ENCODE peak calls at places on chromosomes 7 and 10, in five cellular contexts. E is mammary epithelial cell, Y is body of pancreas, R is uterus, W is epithelial cell of proximal tubule. K is an unnamed sample.
A peak's percentile ranks its signal among the peaks of the same experiment; 100 is the strongest.

GRCh38 chr7:102079140-102080002 is 207.3 kb upstream of the SH2B2 start:
- DNase-seq in E (no peak), R (no peak), Y (no peak), W (peak; percentile 48), K (no peak)

GRCh38 chr10:77974396-77975074 is 48.0 kb upstream of the DLG5 start:
- DNase-seq in W (no peak), E (peak; percentile 28), R (peak; percentile 44), Y (peak; percentile 30), K (peak; percentile 65)

GRCh38 chr10:98323221-98324164 is 55.5 kb upstream of the LOXL4 start:
- DNase-seq in R (peak; percentile 28), Y (peak; percentile 29), E (peak; percentile 69), W (peak; percentile 13), K (peak; percentile 90)

GRCh38 chr10:98170249-98171117 is 36.0 kb downstream of the R3HCC1L start:
- DNase-seq in W (peak; percentile 19), R (peak; percentile 25), Y (peak; percentile 46), E (peak; percentile 50), K (peak; percentile 53)

GRCh38 chr10:16612148-16612742 is 90.6 kb upstream of the C1QL3 start:
- DNase-seq in E (peak; percentile 22), W (no peak), Y (no peak), R (no peak), K (peak; percentile 64)

GRCh38 chr10:88687853-88688467 is 18.1 kb upstream of the LIPK start:
- DNase-seq in E (no peak), Y (no peak), R (no peak), W (no peak), K (peak; percentile 32)

GRCh38 chr10:104109908-104110662 is 11.9 kb upstream of the SFR1 start:
- DNase-seq in R (no peak), E (peak; percentile 94), Y (no peak), W (peak; percentile 92), K (peak; percentile 82)

GRCh38 chr7:68038621-68039314 is 1042.1 kb downstream of the TYW1 start:
- DNase-seq in W (peak; percentile 33), E (no peak), R (no peak), Y (no peak), K (peak; percentile 4)

GRCh38 chr10:8712653-8713052 is 658.2 kb downstream of the GATA3 start:
- DNase-seq in E (no peak), R (no peak), W (no peak), Y (no peak), K (no peak)

GRCh38 chr10:5411941-5412276 is 448 bp upstream of the NET1 start:
- DNase-seq in E (no peak), W (no peak), Y (no peak), R (no peak), K (peak; percentile 7)

GRCh38 chr10:126663328-126663727 is 7.2 kb downstream of the C10orf90 start:
- DNase-seq in E (no peak), R (peak; percentile 47), Y (no peak), W (no peak), K (peak; percentile 75)

GRCh38 chr7:12630615-12630884 is 56.9 kb upstream of the ARL4A start:
- DNase-seq in R (no peak), Y (no peak), E (no peak), W (no peak), K (no peak)

GRCh38 chr7:37494940-37495339 is 46.3 kb upstream of the ELMO1 start:
- DNase-seq in R (no peak), W (no peak), E (no peak), Y (no peak), K (no peak)

GRCh38 chr7:46317256-46317655 is 396.2 kb upstream of the IGFBP3 start:
- DNase-seq in E (no peak), R (no peak), W (no peak), Y (no peak), K (peak; percentile 5)

GRCh38 chr10:48770558-48771089 is 86.0 kb downstream of the WDFY4 start:
- DNase-seq in Y (no peak), R (no peak), E (no peak), W (no peak), K (no peak)

GRCh38 chr7:9498303-9498702 is 1064.9 kb downstream of the NXPH1 start:
- DNase-seq in E (no peak), Y (no peak), W (no peak), R (no peak), K (no peak)

GRCh38 chr10:43222296-43222695 is 44.6 kb downstream of the RASGEF1A start:
- DNase-seq in E (no peak), W (no peak), R (peak; percentile 1), Y (no peak), K (no peak)

GRCh38 chr7:84274029-84274638 is 79.5 kb upstream of the SEMA3A start:
- DNase-seq in R (no peak), E (no peak), W (no peak), Y (no peak), K (no peak)

GRCh38 chr7:81482600-81483186 is 287.2 kb downstream of the HGF start:
- DNase-seq in Y (no peak), R (no peak), W (no peak), E (no peak), K (peak; percentile 51)

GRCh38 chr7:11985376-11985775 is 153.4 kb upstream of the THSD7A start:
- DNase-seq in W (no peak), E (no peak), R (no peak), Y (no peak), K (no peak)

GRCh38 chr10:84164442-84164841 is 9.2 kb upstream of the GPR15LG start:
- DNase-seq in Y (no peak), R (no peak), E (no peak), W (no peak), K (no peak)

GRCh38 chr7:87151701-87152111 is 547 bp upstream of the DMTF1 start:
- DNase-seq in Y (no peak), W (peak; percentile 43), R (no peak), E (no peak), K (no peak)

GRCh38 chr7:23811540-23811939 is 101.5 kb downstream of the STK31 start:
- DNase-seq in Y (no peak), W (no peak), E (no peak), R (no peak), K (no peak)

GRCh38 chr7:43926193-43927043 is at the start of gene UBE2D4:
- DNase-seq in E (peak; percentile 83), R (peak; percentile 81), W (no peak), Y (peak; percentile 90), K (peak; percentile 71)

GRCh38 chr10:78381072-78381471 is 347.4 kb downstream of the RPS24 start:
- DNase-seq in Y (no peak), R (no peak), E (no peak), W (no peak), K (no peak)

GRCh38 chr7:121012919-121013318 is 24.4 kb downstream of the CPED1 start:
- DNase-seq in Y (no peak), W (no peak), E (no peak), R (no peak), K (no peak)

GRCh38 chr7:81624021-81624630 is 145.7 kb downstream of the HGF start:
- DNase-seq in Y (no peak), E (no peak), R (no peak), W (no peak), K (no peak)

GRCh38 chr7:95411666-95412065 is 15.5 kb upstream of the PON3 start:
- DNase-seq in Y (no peak), W (no peak), R (no peak), E (no peak), K (no peak)

GRCh38 chr7:133481676-133482075 is 228.8 kb downstream of the EXOC4 start:
- DNase-seq in E (peak; percentile 68), R (no peak), Y (no peak), W (no peak), K (peak; percentile 40)

GRCh38 chr10:29493697-29494096 is 141.1 kb downstream of the SVIL start:
- DNase-seq in Y (no peak), E (no peak), W (no peak), R (no peak), K (no peak)

GRCh38 chr7:45402480-45403218 is 171.5 kb upstream of the ADCY1 start:
- DNase-seq in R (no peak), Y (no peak), E (peak; percentile 78), W (peak; percentile 30), K (peak; percentile 83)

GRCh38 chr7:42502022-42502421 is 265.0 kb upstream of the GLI3 start:
- DNase-seq in W (no peak), R (no peak), E (peak; percentile 62), Y (no peak), K (peak; percentile 69)

DNA sequence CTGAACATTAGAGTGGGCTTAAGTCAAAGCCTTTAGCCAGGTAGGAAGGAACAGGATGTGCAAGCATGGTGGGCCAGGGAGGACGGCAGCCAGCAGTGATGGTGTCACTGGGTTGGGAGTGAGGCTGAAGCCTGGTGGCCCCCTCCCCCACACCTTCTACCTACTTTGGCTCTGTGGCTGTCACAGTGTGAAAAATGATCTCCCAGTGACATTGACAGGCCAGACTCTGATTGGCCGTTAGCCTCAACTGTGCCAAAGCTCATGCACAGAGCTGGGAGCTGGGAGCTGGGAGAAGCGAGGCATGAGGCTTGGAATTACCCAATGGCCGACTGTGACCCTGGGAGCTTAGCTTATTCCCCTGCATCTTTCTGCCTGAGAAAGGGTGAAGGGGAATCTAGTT is 149.0 kb upstream of the HABP2 start:
- DNase-seq in W (no peak), E (no peak), R (no peak), Y (no peak), K (no peak)
- H3K4me3 ChIP-seq in W (no peak overlapping the region), E (no peak overlapping the region), R (no peak overlapping the region), Y (no peak overlapping the region), K (no peak overlapping the region)

GRCh38 chr7:143288836-143289235 is 685 bp downstream of the CASP2 start:
- DNase-seq in E (peak; percentile 9), R (no peak), Y (no peak), W (no peak), K (peak; percentile 26)

GRCh38 chr7:143286522-143286890 is 1.6 kb upstream of the CASP2 start:
- DNase-seq in Y (no peak), W (no peak), E (no peak), R (no peak), K (no peak)

GRCh38 chr7:143287321-143287934 is 723 bp upstream of the CASP2 start:
- DNase-seq in R (no peak), E (no peak), Y (no peak), W (no peak), K (no peak)

GRCh38 chr7:143289421-143289820 is 1.3 kb downstream of the CASP2 start:
- DNase-seq in E (no peak), R (no peak), Y (no peak), W (no peak), K (peak; percentile 16)

GRCh38 chr7:143287935-143288826 is at the start of gene CASP2:
- DNase-seq in R (peak; percentile 97), W (no peak), E (peak; percentile 97), Y (peak; percentile 98), K (peak; percentile 98)
- TF ChIP-seq CTCF in R (peak; percentile 19), W (peak; percentile 36), E (no peak), Y (peak; percentile 42), K (peak; percentile 34)

DNA sequence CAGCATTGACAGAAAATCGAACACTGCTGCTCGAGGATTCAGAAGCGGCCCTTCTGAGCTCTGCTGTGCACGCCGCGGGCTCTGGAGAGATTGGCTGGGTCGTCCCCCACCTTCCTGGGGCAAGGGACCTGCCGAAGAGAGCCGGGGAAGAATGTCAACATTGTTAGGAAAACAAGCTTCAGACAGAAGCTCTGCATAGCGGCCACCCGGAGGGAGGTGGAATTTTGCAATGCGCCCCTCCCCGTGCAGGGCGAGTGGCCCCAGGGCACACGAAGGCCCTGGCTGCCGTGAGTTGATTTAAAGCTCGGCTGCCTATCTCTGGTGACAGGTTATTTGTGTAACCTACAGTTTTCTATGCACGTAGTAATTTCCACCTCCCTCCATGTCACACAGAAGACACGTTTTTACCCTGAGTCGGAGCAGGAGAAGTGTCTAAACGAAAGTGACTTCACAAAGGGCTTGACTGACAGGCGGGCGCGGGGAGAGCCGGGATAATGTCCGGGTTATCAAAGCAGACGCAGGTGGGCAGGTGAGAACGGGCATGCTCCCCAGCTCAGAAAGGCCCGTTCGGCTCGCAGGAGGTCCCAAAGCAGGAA is 84.7 kb downstream of the PDGFA start:
- DNase-seq in W (no peak), R (no peak), Y (no peak), E (no peak), K (peak; percentile 24)
- H3K4me3 ChIP-seq in W (no peak overlapping the region), R (no peak overlapping the region), Y (no peak overlapping the region), E (no peak overlapping the region), K (no peak overlapping the region)

GRCh38 chr7:139708541-139708940 is 69.3 kb downstream of the HIPK2 start:
- DNase-seq in E (no peak), R (no peak), W (no peak), Y (no peak), K (no peak)
- TF ChIP-seq CTCF in E (no peak), R (no peak), W (no peak), Y (no peak), K (no peak)